ENCODE peak calls at places on chromosome 22, in nine cellular contexts. P is activated CD8-positive, alpha-beta T cell treated with anti-CD3 and anti-CD28 coated beads for 36 hours; S is tibial nerve; D is glutamatergic neuron; J is fibroblast of villous mesenchyme; C is uterus; K is body of pancreas; M is fibroblast of mammary gland; X is cardiac fibroblast. Q is an unnamed sample.

GRCh38 chr22:36243996-36244395 is 4.7 kb upstream of the APOL2 start:
- DNase-seq in P (no peak), S (no peak), D (no peak), J (no peak), C (peak), K (no peak), M (no peak), X (no peak), Q (no peak)

GRCh38 chr22:19568337-19569311 is 44.4 kb upstream of the CLDN5 start:
- DNase-seq in P (no peak), S (no peak), D (no peak), J (peak), C (no peak), K (no peak), M (peak), X (peak), Q (peak)

GRCh38 chr22:35620624-35621245 is 3.6 kb upstream of the MB start:
- DNase-seq in P (no peak), S (no peak), D (no peak), J (no peak), C (peak), K (no peak), M (peak), X (peak), Q (no peak)

GRCh38 chr22:17927062-17927461 is 97.3 kb downstream of the MICAL3 start:
- DNase-seq in P (no peak), S (no peak), D (no peak), J (no peak), C (no peak), K (no peak), M (no peak), X (no peak), Q (no peak)

GRCh38 chr22:21672107-21672629 is 6.4 kb downstream of the PPIL2 start:
- DNase-seq in P (no peak), S (no peak), D (no peak), J (no peak), C (no peak), K (no peak), M (no peak), X (no peak), Q (no peak)

GRCh38 chr22:50570861-50571260 is 7.4 kb downstream of the CPT1B start:
- DNase-seq in P (no peak), S (no peak), D (no peak), J (no peak), C (no peak), K (no peak), M (no peak), X (no peak), Q (no peak)

GRCh38 chr22:31861226-31861840 is 83.0 kb upstream of the YWHAH start:
- DNase-seq in P (peak), S (no peak), D (no peak), J (no peak), C (no peak), K (no peak), M (peak), X (peak), Q (no peak)

GRCh38 chr22:39959640-39960447 is at the start of gene TMA7B:
- DNase-seq in P (peak), S (no peak), D (no peak), J (peak), C (no peak), K (no peak), M (peak), X (peak), Q (no peak)

GRCh38 chr22:20956258-20957117 is 10.6 kb upstream of the AIFM3 start:
- DNase-seq in P (no peak), S (no peak), D (no peak), J (no peak), C (no peak), K (peak), M (peak), X (peak), Q (no peak)

GRCh38 chr22:49765091-49765771 is 62.4 kb downstream of the BRD1 start:
- DNase-seq in P (no peak), S (no peak), D (peak), J (no peak), C (no peak), K (no peak), M (no peak), X (no peak), Q (no peak)

GRCh38 chr22:19854778-19855503 is at the start of the genes GNB1L and RTL10:
- DNase-seq in P (peak), S (peak), D (peak), J (peak), C (peak), K (peak), M (peak), X (peak), Q (peak)

GRCh38 chr22:35065796-35066218 is at the start of gene ISX:
- DNase-seq in P (no peak), S (no peak), D (no peak), J (no peak), C (no peak), K (no peak), M (no peak), X (no peak), Q (no peak)

GRCh38 chr22:21446128-21446826 is 20.9 kb upstream of the TMEM191C start:
- DNase-seq in P (no peak), S (no peak), D (peak), J (no peak), C (peak), K (no peak), M (no peak), X (no peak), Q (no peak)

GRCh38 chr22:30782613-30783012 is 87.9 kb downstream of the OSBP2 start:
- DNase-seq in P (no peak), S (no peak), D (no peak), J (peak), C (no peak), K (no peak), M (no peak), X (peak), Q (no peak)

GRCh38 chr22:49323751-49324415 is 503.8 kb downstream of the BRD1 start:
- DNase-seq in P (no peak), S (no peak), D (no peak), J (no peak), C (no peak), K (no peak), M (no peak), X (no peak), Q (no peak)

GRCh38 chr22:36737776-36738175 is 34.2 kb upstream of the CACNG2 start:
- DNase-seq in P (no peak), S (peak), D (no peak), J (no peak), C (no peak), K (no peak), M (no peak), X (no peak), Q (no peak)

GRCh38 chr22:17810570-17811116 is 36.4 kb upstream of the BID start:
- DNase-seq in P (no peak), S (no peak), D (no peak), J (no peak), C (no peak), K (no peak), M (no peak), X (no peak), Q (no peak)

GRCh38 chr22:43535336-43535735 is 123.5 kb downstream of the MPPED1 start:
- DNase-seq in P (no peak), S (no peak), D (no peak), J (no peak), C (no peak), K (no peak), M (no peak), X (no peak), Q (no peak)

GRCh38 chr22:43539572-43540533 is 128.0 kb downstream of the MPPED1 start:
- DNase-seq in P (no peak), S (no peak), D (no peak), J (no peak), C (no peak), K (no peak), M (no peak), X (no peak), Q (no peak)

GRCh38 chr22:43534916-43535315 is 123.1 kb downstream of the MPPED1 start:
- DNase-seq in P (no peak), S (no peak), D (no peak), J (no peak), C (no peak), K (no peak), M (no peak), X (no peak), Q (no peak)

GRCh38 chr22:43535741-43536140 is 123.9 kb downstream of the MPPED1 start:
- DNase-seq in P (no peak), S (no peak), D (no peak), J (no peak), C (no peak), K (no peak), M (no peak), X (no peak), Q (no peak)

DNA sequence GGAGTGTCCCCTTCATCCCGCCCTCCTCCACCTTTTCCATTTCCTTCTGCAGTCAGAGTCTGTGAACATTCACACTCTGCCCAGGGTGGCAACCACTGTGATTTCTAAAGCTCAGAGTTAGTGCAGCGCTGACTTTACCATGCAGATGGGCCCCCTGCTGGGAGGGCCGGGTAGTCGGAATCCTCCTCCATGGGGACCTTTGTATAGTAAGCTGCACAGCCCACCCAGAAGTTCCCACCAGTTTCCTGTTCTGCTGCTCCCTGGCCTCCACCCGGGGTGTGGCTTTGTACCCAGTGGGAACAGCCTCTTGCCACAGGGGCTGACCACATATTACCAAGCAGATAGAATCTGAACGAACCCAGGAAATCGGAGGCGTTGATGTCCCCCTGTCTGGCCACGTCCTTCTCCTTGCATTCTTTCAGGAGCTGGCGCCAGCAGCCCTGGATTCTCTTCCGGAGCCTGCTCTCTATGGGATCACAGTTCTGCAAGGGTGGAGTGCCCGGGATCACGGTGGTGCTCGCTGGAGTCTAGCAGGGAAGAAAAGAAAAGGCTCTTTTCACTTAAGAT is 125.3 kb downstream of the MPPED1 start:
- DNase-seq in P (peak), S (no peak), D (no peak), J (no peak), C (no peak), K (no peak), M (no peak), X (no peak), Q (no peak)
- TF ChIP-seq CTCF in P (no peak), S (no peak), D (no peak), J (no peak), C (no peak), K (no peak), M (no peak), X (no peak), Q (no peak)

DNA sequence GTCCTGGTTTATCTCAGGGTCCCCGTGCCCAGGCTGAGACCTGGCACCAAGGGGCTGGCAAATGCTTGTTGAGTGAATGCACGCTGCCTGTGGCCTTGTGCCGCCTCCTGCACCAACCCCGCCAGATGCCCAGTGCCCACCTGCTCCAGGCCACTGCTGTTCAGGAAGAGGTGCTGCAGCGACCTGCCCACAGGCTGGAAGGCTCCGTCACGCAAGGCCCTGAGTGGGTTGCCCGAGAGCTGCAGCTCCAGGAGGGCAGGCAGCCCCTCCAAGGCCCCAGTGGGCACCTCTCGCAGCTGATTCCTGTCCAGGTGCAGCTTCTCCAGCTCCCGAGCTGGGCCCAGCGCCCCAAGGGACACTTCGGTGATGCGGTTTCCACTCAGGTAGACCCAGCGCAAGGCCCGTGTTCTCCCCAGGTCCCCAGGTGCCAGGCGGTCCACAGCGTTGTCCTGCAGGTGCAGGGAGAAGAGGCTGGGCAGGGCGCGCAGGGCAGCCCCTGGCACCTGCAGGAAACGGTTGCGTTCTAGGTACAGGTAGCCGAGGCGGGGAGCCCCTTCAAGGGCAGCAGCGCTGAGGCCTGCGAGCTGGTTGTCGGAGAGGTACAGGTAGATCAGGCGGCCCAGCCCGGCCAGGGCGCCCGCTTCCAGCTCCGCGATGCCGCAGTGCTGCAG is 3.6 kb downstream of the CHADL start:
- DNase-seq in P (no peak), S (no peak), D (no peak), J (no peak), C (no peak), K (no peak), M (no peak), X (no peak), Q (no peak)
- TF ChIP-seq CTCF in P (peak), S (no peak), D (no peak), J (no peak), C (no peak), K (no peak), M (no peak), X (no peak), Q (no peak)

GRCh38 chr22:23098230-23098705 is 27.9 kb downstream of the GNAZ start:
- DNase-seq in P (no peak), S (no peak), D (no peak), J (no peak), C (no peak), K (no peak), M (no peak), X (no peak), Q (no peak)
- TF ChIP-seq CTCF in P (no peak), S (no peak), D (no peak), J (no peak), C (no peak), K (no peak), M (no peak), X (no peak), Q (no peak)

GRCh38 chr22:29259253-29259899 is 8.4 kb downstream of the RHBDD3 start:
- DNase-seq in P (no peak), S (no peak), D (peak), J (no peak), C (no peak), K (no peak), M (no peak), X (no peak), Q (no peak)
- TF ChIP-seq CTCF in P (no peak), S (no peak), D (no peak), J (peak), C (no peak), K (no peak), M (peak), X (no peak), Q (no peak)

GRCh38 chr22:28185130-28185529 is 266.1 kb upstream of the PITPNB start:
- DNase-seq in P (no peak), S (no peak), D (no peak), J (no peak), C (no peak), K (no peak), M (no peak), X (no peak), Q (no peak)

GRCh38 chr22:28181332-28181731 is 262.3 kb upstream of the PITPNB start:
- DNase-seq in P (no peak), S (no peak), D (no peak), J (peak), C (no peak), K (no peak), M (no peak), X (peak), Q (no peak)

GRCh38 chr22:28179392-28179791 is 260.3 kb upstream of the PITPNB start:
- DNase-seq in P (no peak), S (no peak), D (no peak), J (no peak), C (no peak), K (no peak), M (no peak), X (no peak), Q (no peak)

GRCh38 chr22:28183078-28183870 is 264.2 kb upstream of the PITPNB start:
- DNase-seq in P (no peak), S (no peak), D (no peak), J (no peak), C (no peak), K (no peak), M (no peak), X (no peak), Q (no peak)

GRCh38 chr22:28180804-28181203 is 261.7 kb upstream of the PITPNB start:
- DNase-seq in P (no peak), S (no peak), D (no peak), J (no peak), C (no peak), K (no peak), M (no peak), X (no peak), Q (no peak)
- TF ChIP-seq CTCF in P (no peak), S (no peak), D (no peak), J (no peak), C (no peak), K (no peak), M (no peak), X (no peak), Q (no peak)

DNA sequence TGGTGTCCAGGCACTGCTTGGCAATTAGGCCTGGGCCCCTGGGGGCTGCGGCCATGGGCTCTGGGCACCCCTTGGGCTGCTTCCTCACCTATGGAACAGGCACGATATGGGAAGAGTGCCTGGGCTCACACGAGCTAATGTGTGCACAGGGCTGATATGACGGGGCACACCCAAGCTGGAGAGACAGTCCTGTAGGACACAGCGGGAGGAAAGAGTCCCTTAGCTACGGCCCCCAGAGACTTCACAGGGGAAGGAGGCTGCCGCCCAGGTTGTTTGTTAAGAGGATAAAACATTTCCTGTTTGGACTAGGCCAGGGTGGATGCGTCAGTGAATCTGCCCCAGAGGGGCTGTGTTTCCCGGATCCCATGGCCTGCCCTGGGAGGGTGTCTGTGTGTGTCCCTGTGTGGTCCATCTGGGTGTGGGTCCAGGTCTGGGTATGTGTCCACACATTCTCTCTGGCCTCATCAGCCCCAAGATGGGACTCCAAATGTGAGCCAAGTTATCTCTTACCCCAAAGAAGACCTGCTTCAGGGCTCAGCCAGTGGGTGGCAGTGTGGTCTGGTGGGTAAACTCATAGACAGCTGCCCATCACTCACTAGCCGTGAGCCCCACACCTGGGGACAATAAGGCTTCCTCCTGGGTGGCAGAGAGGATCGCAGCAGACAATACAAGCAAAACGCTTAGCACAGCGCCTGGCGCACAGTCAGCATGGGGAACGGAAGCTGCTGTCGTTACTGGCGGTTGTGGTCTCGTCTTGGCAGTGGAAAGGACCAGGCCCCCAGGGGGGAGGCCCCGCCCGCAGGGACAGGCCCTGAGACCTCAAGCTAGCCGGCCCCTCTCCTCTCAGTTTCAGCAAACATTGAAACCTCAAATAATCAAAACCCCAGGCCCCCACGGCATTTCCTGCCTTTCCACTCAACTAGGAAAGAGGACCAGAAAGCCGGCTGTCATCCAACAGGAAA is 3.2 kb upstream of the EMID1 start:
- DNase-seq in P (peak), S (peak), D (no peak), J (peak), C (no peak), K (peak), M (peak), X (peak), Q (no peak)
- TF ChIP-seq CTCF in P (no peak), S (peak), D (no peak), J (peak), C (peak), K (peak), M (peak), X (peak), Q (peak)

GRCh38 chr22:24681236-24681635 is 78.2 kb downstream of the GGT1 start:
- DNase-seq in P (no peak), S (no peak), D (no peak), J (peak), C (no peak), K (no peak), M (peak), X (peak), Q (peak)

GRCh38 chr22:24688294-24688693 is 85.3 kb downstream of the GGT1 start:
- DNase-seq in P (no peak), S (no peak), D (no peak), J (no peak), C (no peak), K (no peak), M (no peak), X (no peak), Q (no peak)

GRCh38 chr22:24683671-24684070 is 80.7 kb downstream of the GGT1 start:
- DNase-seq in P (no peak), S (no peak), D (no peak), J (peak), C (no peak), K (no peak), M (peak), X (peak), Q (no peak)

GRCh38 chr22:24686280-24686679 is 83.3 kb downstream of the GGT1 start:
- DNase-seq in P (no peak), S (no peak), D (no peak), J (no peak), C (no peak), K (no peak), M (no peak), X (no peak), Q (no peak)

GRCh38 chr22:24685804-24686203 is 82.8 kb downstream of the GGT1 start:
- DNase-seq in P (no peak), S (no peak), D (no peak), J (peak), C (no peak), K (no peak), M (no peak), X (no peak), Q (no peak)
- TF ChIP-seq CTCF in P (no peak), S (no peak), D (no peak), J (no peak), C (no peak), K (no peak), M (no peak), X (no peak), Q (no peak)

GRCh38 chr22:45502215-45503070 is at the start of gene FBLN1:
- DNase-seq in P (no peak), S (peak), D (peak), J (peak), C (peak), K (no peak), M (no peak), X (no peak), Q (no peak)
- TF ChIP-seq CTCF in P (no peak), S (no peak), D (peak), J (peak), C (no peak), K (no peak), M (no peak), X (no peak), Q (peak)

DNA sequence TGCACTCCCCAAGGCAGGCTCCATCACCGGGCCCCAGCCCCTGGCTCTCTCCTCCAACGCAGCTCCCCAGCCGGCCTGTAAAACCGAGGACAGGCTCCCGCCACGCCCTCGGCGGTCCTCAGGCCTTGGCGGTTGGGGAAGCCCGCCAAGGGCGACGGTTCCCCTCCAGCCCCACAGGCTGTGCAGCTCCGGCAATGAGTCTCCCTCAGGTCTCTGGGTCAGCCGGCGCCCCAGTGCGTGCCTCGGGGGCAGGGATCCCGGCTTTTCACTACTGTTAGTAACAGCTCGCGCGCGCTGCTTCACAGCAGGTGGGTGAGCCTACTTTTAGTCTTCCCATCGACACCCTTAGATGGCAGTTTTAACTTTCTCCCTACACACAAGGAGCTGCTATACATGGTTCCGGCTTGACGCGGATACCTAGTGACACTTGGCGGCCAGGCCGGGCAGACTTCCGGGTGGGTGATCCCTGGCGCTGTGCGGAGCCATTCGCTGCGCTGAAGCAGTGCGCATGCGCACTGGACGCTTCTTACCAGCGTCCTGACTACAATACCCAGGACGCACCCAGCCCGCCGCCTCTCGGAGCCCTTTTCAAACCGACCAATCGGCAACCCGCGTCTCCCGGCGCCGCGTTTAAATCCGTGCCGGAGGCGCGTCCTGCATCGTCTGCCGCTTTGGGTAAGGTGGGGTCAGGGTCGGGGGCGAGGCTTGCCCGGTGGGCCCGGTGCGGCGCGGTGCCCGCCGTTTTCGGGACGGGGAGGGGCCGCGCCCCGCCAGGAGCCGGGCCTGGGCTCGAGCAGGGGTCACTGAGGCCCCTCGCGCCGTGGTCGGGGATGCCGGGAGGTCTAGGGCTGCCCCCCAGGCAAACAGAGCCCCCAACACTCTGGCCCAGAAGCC is at the start of gene GTSE1:
- DNase-seq in P (peak), S (peak), D (peak), J (peak), C (peak), K (peak), M (peak), X (peak), Q (peak)
- TF ChIP-seq CTCF in P (peak), S (peak), D (no peak), J (peak), C (peak), K (peak), M (no peak), X (no peak), Q (no peak)

Q was measured in AG09319.